ENCODE peak calls at places on chromosomes 7 and 10, in nine cellular contexts. S is left lung, R is suprapubic skin, D is fibroblast of lung, O is thoracic aorta, Q is colonic mucosa, F is neural progenitor cell, U is endodermal cell, E is HepG2. M is an unnamed sample.

GRCh38 chr7:75638607-75639070 is 100.1 kb downstream of the HIP1 start:
- DNase-seq in S (peak), R (no peak), D (no peak), O (no peak), Q (peak), F (peak), U (peak), E (no peak), M (peak)

GRCh38 chr7:39602351-39602750 is 21.0 kb upstream of the RALA start:
- DNase-seq in S (no peak), R (no peak), D (no peak), O (no peak), Q (no peak), F (no peak), U (no peak), E (no peak), M (no peak)

GRCh38 chr7:114298011-114298410 is 116.6 kb upstream of the FOXP2 start:
- DNase-seq in S (no peak), R (no peak), D (no peak), O (no peak), Q (no peak), F (no peak), U (no peak), E (no peak), M (no peak)

GRCh38 chr10:107576746-107577145 is 412.2 kb upstream of the SORCS1 start:
- DNase-seq in S (no peak), R (no peak), D (no peak), O (no peak), Q (no peak), F (no peak), U (no peak), E (no peak), M (no peak)

GRCh38 chr7:26958834-26959233 is 94.4 kb upstream of the SKAP2 start:
- DNase-seq in S (no peak), R (no peak), D (peak), O (no peak), Q (no peak), F (no peak), U (no peak), E (peak), M (no peak)

GRCh38 chr10:6748029-6748428 is 168.0 kb upstream of the PRKCQ start:
- DNase-seq in S (no peak), R (no peak), D (no peak), O (no peak), Q (no peak), F (no peak), U (no peak), E (no peak), M (no peak)

GRCh38 chr7:30572212-30572839 is 22.4 kb upstream of the GARS1 start:
- DNase-seq in S (no peak), R (no peak), D (no peak), O (no peak), Q (no peak), F (no peak), U (no peak), E (no peak), M (no peak)

GRCh38 chr10:59700709-59701108 is 8.9 kb downstream of the SLC16A9 start:
- DNase-seq in S (no peak), R (no peak), D (no peak), O (no peak), Q (no peak), F (peak), U (peak), E (no peak), M (no peak)

GRCh38 chr7:43583424-43584199 is 704 bp downstream of the STK17A start:
- DNase-seq in S (peak), R (peak), D (peak), O (peak), Q (peak), F (peak), U (peak), E (peak), M (peak)

GRCh38 chr10:97412891-97413304 is 11.8 kb upstream of the RRP12 start:
- DNase-seq in S (no peak), R (no peak), D (no peak), O (no peak), Q (no peak), F (no peak), U (no peak), E (peak), M (no peak)
- H3K27ac ChIP-seq in S (peak), R (peak), D (no peak), O (no peak), Q (no peak), F (no peak), U (no peak), E (peak), M (no peak)

DNA sequence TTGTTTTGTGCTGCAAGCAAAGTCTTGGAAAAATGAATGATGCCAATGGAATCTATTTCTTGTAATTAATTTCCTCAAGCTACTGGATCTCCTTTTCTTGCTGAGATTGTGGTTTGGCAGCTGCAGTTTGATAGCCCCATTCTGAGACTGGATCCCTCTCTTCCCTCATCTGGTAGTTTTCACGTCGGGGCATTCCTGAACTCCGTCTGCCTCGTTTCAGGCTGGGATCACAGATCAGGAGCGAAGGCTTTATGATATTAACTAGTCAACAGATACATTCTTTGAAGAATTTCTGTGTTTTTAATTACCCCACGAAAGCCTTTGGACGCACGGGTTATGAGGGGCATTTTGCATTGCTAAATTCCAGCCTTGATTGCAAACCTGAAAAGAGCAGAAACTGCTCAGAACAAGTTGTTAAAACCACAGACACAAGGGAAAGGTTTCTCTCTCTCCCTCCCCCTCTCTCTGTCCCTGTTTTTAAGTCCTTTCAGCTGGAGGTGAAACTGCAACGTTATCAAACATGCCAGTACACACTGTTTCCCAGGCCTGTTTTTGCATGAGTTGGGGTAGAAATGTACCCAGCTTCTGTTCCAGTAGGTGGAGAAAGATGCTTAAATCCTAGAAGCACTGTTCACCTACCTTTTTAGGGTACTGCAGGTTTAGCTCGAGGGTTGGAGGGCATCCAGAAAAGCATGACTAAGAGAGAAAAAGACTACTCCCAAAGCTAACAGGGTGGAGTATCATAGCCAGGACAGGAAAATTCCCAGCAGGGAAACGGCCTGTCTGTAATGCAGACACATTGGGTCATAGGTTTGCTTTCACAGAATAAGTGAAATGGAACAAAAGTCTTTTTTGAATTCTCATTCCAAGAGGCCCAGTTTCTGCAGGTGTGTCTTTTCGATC is 124.3 kb downstream of the CUX1 start:
- DNase-seq in S (no peak), R (no peak), D (peak), O (peak), Q (peak), F (no peak), U (no peak), E (no peak), M (no peak)
- TF ChIP-seq CTCF in S (no peak), R (no peak), D (no peak), O (no peak), Q (no peak), F (no peak), U (no peak), E (no peak), M (no peak)

GRCh38 chr10:62062752-62063512 is 161.4 kb downstream of the ARID5B start:
- DNase-seq in S (no peak), R (no peak), D (no peak), O (no peak), Q (no peak), F (no peak), U (no peak), E (no peak), M (no peak)

GRCh38 chr10:62063795-62064472 is 162.4 kb downstream of the ARID5B start:
- DNase-seq in S (no peak), R (no peak), D (peak), O (no peak), Q (no peak), F (no peak), U (no peak), E (no peak), M (no peak)

GRCh38 chr10:62058896-62059423 is 157.5 kb downstream of the ARID5B start:
- DNase-seq in S (no peak), R (no peak), D (no peak), O (no peak), Q (no peak), F (no peak), U (no peak), E (no peak), M (no peak)

GRCh38 chr10:62059424-62059913 is 158.0 kb downstream of the ARID5B start:
- DNase-seq in S (no peak), R (no peak), D (no peak), O (no peak), Q (no peak), F (no peak), U (no peak), E (no peak), M (no peak)

GRCh38 chr10:62062028-62062427 is 160.5 kb downstream of the ARID5B start:
- DNase-seq in S (no peak), R (no peak), D (no peak), O (no peak), Q (no peak), F (no peak), U (no peak), E (no peak), M (no peak)
- H3K4me3 ChIP-seq in S (no peak), R (no peak), D (no peak), O (no peak), Q (no peak), F (no peak), U (no peak), E (no peak), M (no peak)

DNA sequence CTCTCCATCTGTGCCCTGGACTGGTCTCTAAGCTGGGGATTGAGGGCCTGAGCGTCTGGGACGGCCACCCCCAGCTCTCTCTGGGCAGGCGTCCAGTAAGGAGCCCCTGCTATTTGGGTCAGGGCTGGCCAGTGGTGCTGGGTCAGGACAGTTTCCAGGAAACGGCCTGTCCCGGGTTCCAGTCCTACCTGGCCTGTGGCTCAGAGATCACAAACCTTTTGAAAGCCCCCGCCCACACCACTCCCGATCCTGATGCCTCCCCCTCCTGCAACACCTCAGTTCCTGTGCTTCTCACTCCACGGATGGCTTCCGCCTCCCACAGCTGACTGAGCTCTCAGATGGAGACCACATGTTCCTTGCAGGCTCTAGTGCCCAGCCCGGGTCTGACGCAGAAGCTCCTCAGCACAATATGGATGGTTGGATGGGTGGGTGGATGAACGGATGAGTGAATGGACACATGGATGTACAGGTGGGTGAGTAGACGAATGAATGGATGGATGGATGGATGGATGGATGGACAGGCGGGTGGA is 91.7 kb upstream of the PDGFA start:
- DNase-seq in S (peak), R (no peak), D (no peak), O (no peak), Q (no peak), F (no peak), U (no peak), E (no peak), M (no peak)
- H3K27ac ChIP-seq in S (peak), R (peak), D (no peak), O (peak), Q (no peak), F (no peak), U (no peak), E (no peak), M (peak)

GRCh38 chr10:85643839-85644525 is 722.6 kb downstream of the GRID1 start:
- DNase-seq in S (no peak), R (no peak), D (no peak), O (no peak), Q (peak), F (no peak), U (peak), E (peak), M (no peak)

GRCh38 chr10:85642082-85642420 is 724.5 kb downstream of the GRID1 start:
- DNase-seq in S (no peak), R (no peak), D (no peak), O (no peak), Q (no peak), F (no peak), U (no peak), E (no peak), M (no peak)

GRCh38 chr10:85643171-85643838 is 723.3 kb downstream of the GRID1 start:
- DNase-seq in S (no peak), R (no peak), D (no peak), O (no peak), Q (no peak), F (no peak), U (peak), E (no peak), M (no peak)

GRCh38 chr10:85641479-85641967 is 725.1 kb downstream of the GRID1 start:
- DNase-seq in S (no peak), R (no peak), D (no peak), O (no peak), Q (no peak), F (no peak), U (peak), E (no peak), M (no peak)

DNA sequence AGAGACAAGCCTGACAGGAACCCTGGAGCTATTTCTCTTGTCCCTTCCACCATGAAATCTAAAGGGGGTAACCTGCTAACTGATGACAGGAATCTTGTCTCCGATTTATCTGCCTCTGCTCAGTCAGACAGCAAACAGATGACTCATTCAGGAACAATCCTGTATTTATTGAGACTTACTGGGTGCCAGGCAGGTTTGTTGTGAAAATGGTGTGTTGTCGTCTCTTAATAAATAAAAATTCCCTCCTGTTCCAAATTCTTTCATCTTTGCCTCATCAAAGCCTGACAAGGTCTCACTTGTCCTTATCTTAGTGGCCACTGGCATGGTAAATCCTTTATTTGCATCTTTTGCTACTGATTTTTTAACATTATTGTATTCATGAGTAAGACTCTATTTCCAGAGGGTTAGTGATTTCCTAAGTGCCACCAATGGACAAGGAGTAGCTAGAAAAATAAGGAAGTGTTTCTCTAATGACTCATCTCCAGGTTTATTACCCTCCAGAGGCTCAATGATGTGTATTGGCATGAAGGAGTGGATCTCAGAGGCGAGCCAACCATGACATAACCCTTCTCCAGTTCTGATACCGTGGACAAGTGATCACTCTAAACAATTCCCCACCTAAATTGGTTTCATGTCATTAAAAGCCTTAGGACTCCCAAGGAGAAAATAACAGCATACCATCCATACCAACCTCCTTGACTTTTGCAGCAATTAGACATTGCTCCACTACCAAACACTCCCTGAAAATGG is 724.0 kb downstream of the GRID1 start:
- DNase-seq in S (no peak), R (no peak), D (no peak), O (no peak), Q (peak), F (no peak), U (peak), E (peak), M (no peak)
- TF ChIP-seq CTCF in S (no peak), R (no peak), D (no peak), O (no peak), Q (no peak), F (no peak), U (no peak), E (no peak), M (no peak)

GRCh38 chr10:75396861-75397570 is 4.5 kb downstream of the ZNF503 start:
- DNase-seq in S (peak), R (no peak), D (peak), O (no peak), Q (peak), F (peak), U (no peak), E (no peak), M (no peak)

GRCh38 chr10:75395955-75396860 is 5.4 kb downstream of the ZNF503 start:
- DNase-seq in S (peak), R (peak), D (peak), O (no peak), Q (peak), F (peak), U (peak), E (no peak), M (no peak)

GRCh38 chr10:75392744-75393143 is 8.8 kb downstream of the ZNF503 start:
- DNase-seq in S (no peak), R (no peak), D (no peak), O (no peak), Q (no peak), F (no peak), U (no peak), E (no peak), M (no peak)

GRCh38 chr10:75397571-75397921 is 4.0 kb downstream of the ZNF503 start:
- DNase-seq in S (no peak), R (no peak), D (peak), O (no peak), Q (no peak), F (peak), U (no peak), E (no peak), M (no peak)

DNA sequence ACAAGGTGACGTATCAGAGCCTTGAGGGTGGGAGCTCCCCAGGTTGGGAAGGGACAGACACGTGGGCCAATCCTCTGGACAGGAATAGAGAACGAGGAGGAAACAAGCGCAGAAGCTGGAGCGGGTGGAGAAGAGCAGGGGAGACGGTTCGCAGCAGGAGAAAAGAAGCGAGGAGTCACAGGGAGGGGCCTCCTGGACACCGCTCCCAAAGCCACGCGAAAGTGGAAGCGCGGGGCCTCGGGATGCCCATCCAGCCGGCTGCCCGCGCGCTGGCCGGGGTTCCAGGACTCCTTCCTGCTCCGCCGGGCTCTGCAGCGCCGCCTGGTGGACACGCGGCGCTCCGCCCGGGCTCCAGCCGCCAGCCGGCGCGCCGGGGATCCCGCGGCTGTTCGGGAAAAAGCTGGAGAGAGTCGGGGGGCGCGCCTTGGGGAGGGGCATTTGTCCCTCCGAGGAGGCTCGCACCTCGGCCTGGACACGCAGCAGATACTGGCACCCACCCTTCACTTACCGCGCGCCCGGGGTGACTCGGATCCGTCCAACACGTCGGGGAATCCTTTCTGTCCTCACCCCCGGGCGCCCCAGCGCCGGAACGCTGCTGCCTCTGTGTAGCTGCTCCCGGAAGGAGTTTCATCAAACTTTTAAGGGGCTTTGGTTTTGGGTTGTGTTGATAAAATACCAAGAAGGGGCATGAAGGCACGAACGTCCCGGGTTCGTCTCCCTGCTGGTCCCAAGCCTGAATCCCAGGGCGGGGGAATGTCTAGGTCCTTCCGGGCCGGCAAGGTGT is 6.2 kb downstream of the ZNF503 start:
- DNase-seq in S (peak), R (peak), D (peak), O (no peak), Q (peak), F (peak), U (peak), E (no peak), M (no peak)
- H3K4me3 ChIP-seq in S (peak), R (peak), D (peak), O (peak), Q (peak), F (peak), U (peak), E (no peak), M (peak)

GRCh38 chr7:143487566-143487965 is 9.9 kb downstream of the TAS2R41 start:
- DNase-seq in S (no peak), R (peak), D (peak), O (no peak), Q (peak), F (no peak), U (no peak), E (peak), M (no peak)
- H3K27ac ChIP-seq in S (peak), R (peak), D (no peak), O (no peak), Q (peak), F (no peak), U (no peak), E (no peak), M (no peak)

DNA sequence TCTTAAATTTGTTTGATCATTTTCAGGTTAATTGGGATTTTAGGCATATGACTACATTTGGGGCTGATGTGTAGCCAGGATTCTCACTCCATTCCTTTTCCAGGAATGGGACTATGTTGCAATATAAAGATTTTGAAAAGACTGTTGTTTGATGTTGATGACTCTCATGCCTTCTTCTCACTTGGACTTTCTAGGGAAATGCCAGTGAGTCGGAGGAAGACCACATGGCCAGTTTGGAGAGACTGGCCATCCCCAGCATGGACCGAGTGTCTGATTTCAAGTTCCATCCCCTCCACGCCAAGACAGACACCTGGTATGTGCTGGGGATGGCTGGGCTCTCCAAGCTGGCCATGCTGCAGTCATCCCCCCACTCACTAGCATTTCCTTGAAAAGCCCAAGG is 5.5 kb downstream of the IGFBP3 start:
- DNase-seq in S (no peak), R (no peak), D (no peak), O (no peak), Q (no peak), F (no peak), U (no peak), E (no peak), M (no peak)
- TF ChIP-seq CTCF in S (no peak), R (no peak), D (no peak), O (no peak), Q (no peak), F (no peak), U (no peak), E (no peak), M (no peak)

GRCh38 chr7:155758348-155758747 is 53.9 kb downstream of the SHH start:
- DNase-seq in S (no peak), R (no peak), D (no peak), O (no peak), Q (no peak), F (peak), U (peak), E (no peak), M (no peak)
- H3K4me3 ChIP-seq in S (no peak), R (no peak), D (no peak), O (no peak), Q (no peak), F (no peak), U (no peak), E (no peak), M (no peak)

GRCh38 chr7:25843467-25843866 is 308.5 kb upstream of the NFE2L3 start:
- DNase-seq in S (no peak), R (no peak), D (no peak), O (no peak), Q (no peak), F (no peak), U (no peak), E (no peak), M (no peak)
- H3K27ac ChIP-seq in S (no peak), R (no peak), D (no peak), O (peak), Q (no peak), F (no peak), U (no peak), E (no peak), M (no peak)

M was measured in coronary artery.